ENCODE peak calls at places on chromosomes 16 and 17, in nine cellular contexts. One of them, this sample, is unnamed.
A peak's percentile ranks its signal among the peaks of the same experiment; 100 is the strongest.

GRCh38 chr16:88352261-88353200 is 30.2 kb upstream of the ZNF469 start:
- DNase-seq in sigmoid colon: peak; percentile 51
- DNase-seq in SK-N-MC: no peak
- DNase-seq in HCT116: no peak
- DNase-seq in H1: no peak
- DNase-seq in stomach: no peak
- DNase-seq in SK-N-SH: peak; percentile 27
- DNase-seq in prostate gland: no peak
- DNase-seq in Panc1: no peak
- DNase-seq in this sample: no peak

GRCh38 chr17:63173903-63174302 is 207.9 kb downstream of the TANC2 start:
- DNase-seq in sigmoid colon: no peak
- DNase-seq in SK-N-MC: no peak
- DNase-seq in HCT116: no peak
- DNase-seq in H1: no peak
- DNase-seq in stomach: no peak
- DNase-seq in SK-N-SH: no peak
- DNase-seq in prostate gland: no peak
- DNase-seq in Panc1: no peak
- DNase-seq in this sample: no peak

GRCh38 chr16:71830359-71830758 is 15.4 kb upstream of the ATXN1L start:
- DNase-seq in sigmoid colon: no peak
- DNase-seq in SK-N-MC: no peak
- DNase-seq in HCT116: no peak
- DNase-seq in H1: no peak
- DNase-seq in stomach: no peak
- DNase-seq in SK-N-SH: no peak
- DNase-seq in prostate gland: no peak
- DNase-seq in Panc1: no peak
- DNase-seq in this sample: no peak

GRCh38 chr17:77191266-77191665 is 50.5 kb downstream of the SEC14L1 start:
- DNase-seq in sigmoid colon: no peak
- DNase-seq in SK-N-MC: no peak
- DNase-seq in HCT116: no peak
- DNase-seq in H1: no peak
- DNase-seq in stomach: no peak
- DNase-seq in SK-N-SH: no peak
- DNase-seq in prostate gland: no peak
- DNase-seq in Panc1: no peak
- DNase-seq in this sample: no peak

GRCh38 chr17:77319211-77320031 is 178.7 kb downstream of the SEC14L1 start:
- DNase-seq in sigmoid colon: peak; percentile 96
- DNase-seq in SK-N-MC: no peak
- DNase-seq in HCT116: peak; percentile 85
- DNase-seq in H1: no peak
- DNase-seq in stomach: peak; percentile 88
- DNase-seq in SK-N-SH: peak; percentile 43
- DNase-seq in prostate gland: peak; percentile 95
- DNase-seq in Panc1: no peak
- DNase-seq in this sample: no peak

GRCh38 chr16:2698996-2699750 is 16.9 kb downstream of the KCTD5 start:
- DNase-seq in sigmoid colon: no peak
- DNase-seq in SK-N-MC: no peak
- DNase-seq in HCT116: no peak
- DNase-seq in H1: no peak
- DNase-seq in stomach: no peak
- DNase-seq in SK-N-SH: no peak
- DNase-seq in prostate gland: no peak
- DNase-seq in Panc1: no peak
- DNase-seq in this sample: no peak

GRCh38 chr17:17032131-17032692 is 10.0 kb upstream of the MPRIP start:
- DNase-seq in sigmoid colon: peak; percentile 66
- DNase-seq in SK-N-MC: no peak
- DNase-seq in HCT116: no peak
- DNase-seq in H1: no peak
- DNase-seq in stomach: peak; percentile 84
- DNase-seq in SK-N-SH: peak; percentile 85
- DNase-seq in prostate gland: no peak
- DNase-seq in Panc1: no peak
- DNase-seq in this sample: no peak

GRCh38 chr16:70746040-70746707 is 54.8 kb downstream of the VAC14 start:
- DNase-seq in sigmoid colon: peak; percentile 94
- DNase-seq in SK-N-MC: no peak
- DNase-seq in HCT116: peak; percentile 51
- DNase-seq in H1: no peak
- DNase-seq in stomach: peak; percentile 69
- DNase-seq in SK-N-SH: peak; percentile 41
- DNase-seq in prostate gland: peak; percentile 76
- DNase-seq in Panc1: peak; percentile 25
- DNase-seq in this sample: no peak

GRCh38 chr17:19354748-19355147 is 7.8 kb downstream of the B9D1 start:
- DNase-seq in sigmoid colon: no peak
- DNase-seq in SK-N-MC: no peak
- DNase-seq in HCT116: no peak
- DNase-seq in H1: no peak
- DNase-seq in stomach: no peak
- DNase-seq in SK-N-SH: no peak
- DNase-seq in prostate gland: no peak
- DNase-seq in Panc1: no peak
- DNase-seq in this sample: no peak

GRCh38 chr17:37802712-37803416 is 58.0 kb upstream of the HNF1B start:
- DNase-seq in sigmoid colon: no peak
- DNase-seq in SK-N-MC: no peak
- DNase-seq in HCT116: no peak
- DNase-seq in H1: no peak
- DNase-seq in stomach: peak; percentile 38
- DNase-seq in SK-N-SH: no peak
- DNase-seq in prostate gland: peak; percentile 11
- DNase-seq in Panc1: no peak
- DNase-seq in this sample: no peak

GRCh38 chr17:21302711-21303425 is 18.4 kb downstream of the MAP2K3 start:
- DNase-seq in sigmoid colon: peak; percentile 68
- DNase-seq in SK-N-MC: no peak
- DNase-seq in HCT116: no peak
- DNase-seq in H1: no peak
- DNase-seq in stomach: no peak
- DNase-seq in SK-N-SH: peak; percentile 52
- DNase-seq in prostate gland: no peak
- DNase-seq in Panc1: no peak
- DNase-seq in this sample: no peak
- TF ChIP-seq POLR2AphosphoS5 in sigmoid colon: no peak
- TF ChIP-seq POLR2AphosphoS5 in SK-N-MC: no peak
- TF ChIP-seq POLR2AphosphoS5 in HCT116: no peak
- TF ChIP-seq POLR2AphosphoS5 in H1: no peak
- TF ChIP-seq POLR2AphosphoS5 in stomach: no peak
- TF ChIP-seq POLR2AphosphoS5 in SK-N-SH: no peak
- TF ChIP-seq POLR2AphosphoS5 in prostate gland: no peak
- TF ChIP-seq POLR2AphosphoS5 in Panc1: no peak
- TF ChIP-seq POLR2AphosphoS5 in this sample: no peak

GRCh38 chr16:89656435-89657121 is 930 bp downstream of the CHMP1A start:
- DNase-seq in sigmoid colon: no peak
- DNase-seq in SK-N-MC: no peak
- DNase-seq in HCT116: no peak
- DNase-seq in H1: no peak
- DNase-seq in stomach: no peak
- DNase-seq in SK-N-SH: no peak
- DNase-seq in prostate gland: no peak
- DNase-seq in Panc1: no peak
- DNase-seq in this sample: no peak

GRCh38 chr16:89660146-89660545 is 2.5 kb downstream of the SPATA33 start:
- DNase-seq in sigmoid colon: no peak
- DNase-seq in SK-N-MC: no peak
- DNase-seq in HCT116: no peak
- DNase-seq in H1: no peak
- DNase-seq in stomach: no peak
- DNase-seq in SK-N-SH: no peak
- DNase-seq in prostate gland: no peak
- DNase-seq in Panc1: no peak
- DNase-seq in this sample: no peak

GRCh38 chr16:89661215-89661614 is 3.6 kb downstream of the SPATA33 start:
- DNase-seq in sigmoid colon: no peak
- DNase-seq in SK-N-MC: no peak
- DNase-seq in HCT116: no peak
- DNase-seq in H1: no peak
- DNase-seq in stomach: no peak
- DNase-seq in SK-N-SH: no peak
- DNase-seq in prostate gland: no peak
- DNase-seq in Panc1: no peak
- DNase-seq in this sample: no peak

GRCh38 chr16:89657442-89658220 is at the start of the genes CHMP1A and SPATA33:
- DNase-seq in sigmoid colon: peak; percentile 94
- DNase-seq in SK-N-MC: no peak
- DNase-seq in HCT116: peak; percentile 80
- DNase-seq in H1: peak; percentile 97
- DNase-seq in stomach: peak; percentile 92
- DNase-seq in SK-N-SH: peak; percentile 99
- DNase-seq in prostate gland: peak; percentile 81
- DNase-seq in Panc1: peak; percentile 28
- DNase-seq in this sample: no peak

DNA sequence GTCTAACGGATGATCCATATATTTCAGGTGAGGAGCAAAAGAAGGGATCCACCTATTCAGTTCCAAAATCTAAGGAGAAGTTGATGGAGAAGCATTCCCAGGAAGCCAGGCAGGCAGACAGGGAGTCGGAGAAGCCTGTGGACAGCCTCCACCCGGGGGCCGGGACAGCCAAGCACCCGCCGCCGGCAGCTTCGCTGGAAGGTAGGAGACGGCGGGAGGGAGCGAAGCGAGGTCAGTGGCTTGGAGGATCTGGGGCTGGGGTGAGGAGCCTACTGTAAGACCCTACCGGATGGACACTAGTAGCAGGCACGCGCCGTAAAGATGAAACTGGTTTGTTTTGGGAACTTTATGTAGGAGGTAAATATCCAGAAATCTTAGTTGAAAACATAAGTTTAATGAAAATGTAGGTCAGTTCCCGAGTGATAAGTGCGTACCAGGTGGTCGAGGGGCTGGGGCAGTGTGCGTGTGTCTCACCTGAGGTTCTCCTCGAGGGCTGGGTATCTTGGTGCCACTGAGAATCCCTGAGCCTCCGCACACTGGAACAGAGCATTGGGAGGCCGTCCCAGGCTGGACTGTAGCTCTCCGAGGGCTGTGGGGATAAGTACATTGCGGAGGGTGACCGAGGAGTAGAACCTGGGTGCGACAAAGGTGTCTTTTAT is 714 bp downstream of the SPATA33 start:
- DNase-seq in sigmoid colon: no peak
- DNase-seq in SK-N-MC: no peak
- DNase-seq in HCT116: no peak
- DNase-seq in H1: no peak
- DNase-seq in stomach: peak; percentile 28
- DNase-seq in SK-N-SH: peak; percentile 71
- DNase-seq in prostate gland: no peak
- DNase-seq in Panc1: no peak
- DNase-seq in this sample: no peak
- H3K27ac ChIP-seq in sigmoid colon: peak overlapping the region; percentile 85
- H3K27ac ChIP-seq in SK-N-MC: no peak overlapping the region
- H3K27ac ChIP-seq in HCT116: peak overlapping the region; percentile 89
- H3K27ac ChIP-seq in H1: no peak overlapping the region
- H3K27ac ChIP-seq in stomach: peak overlapping the region; percentile 90
- H3K27ac ChIP-seq in SK-N-SH: peak overlapping the region; percentile 75
- H3K27ac ChIP-seq in prostate gland: peak overlapping the region; percentile 73
- H3K27ac ChIP-seq in Panc1: peak overlapping the region; percentile 93
- H3K27ac ChIP-seq in this sample: peak overlapping the region; percentile 71

GRCh38 chr16:75265911-75266701 is 14.7 kb upstream of the BCAR1 start:
- DNase-seq in sigmoid colon: peak; percentile 90
- DNase-seq in SK-N-MC: no peak
- DNase-seq in HCT116: no peak
- DNase-seq in H1: peak; percentile 93
- DNase-seq in stomach: peak; percentile 89
- DNase-seq in SK-N-SH: peak; percentile 99
- DNase-seq in prostate gland: peak; percentile 37
- DNase-seq in Panc1: no peak
- DNase-seq in this sample: no peak
- TF ChIP-seq POLR2AphosphoS5 in sigmoid colon: no peak
- TF ChIP-seq POLR2AphosphoS5 in SK-N-MC: no peak
- TF ChIP-seq POLR2AphosphoS5 in HCT116: peak; percentile 75
- TF ChIP-seq POLR2AphosphoS5 in H1: no peak
- TF ChIP-seq POLR2AphosphoS5 in stomach: no peak
- TF ChIP-seq POLR2AphosphoS5 in SK-N-SH: peak; percentile 64
- TF ChIP-seq POLR2AphosphoS5 in prostate gland: peak; percentile 28
- TF ChIP-seq POLR2AphosphoS5 in Panc1: no peak
- TF ChIP-seq POLR2AphosphoS5 in this sample: peak; percentile 26

GRCh38 chr17:12622726-12623125 is 43.0 kb upstream of the MYOCD start:
- DNase-seq in sigmoid colon: no peak
- DNase-seq in SK-N-MC: no peak
- DNase-seq in HCT116: no peak
- DNase-seq in H1: no peak
- DNase-seq in stomach: no peak
- DNase-seq in SK-N-SH: no peak
- DNase-seq in prostate gland: no peak
- DNase-seq in Panc1: no peak
- DNase-seq in this sample: no peak

GRCh38 chr17:12619444-12620199 is 46.1 kb upstream of the MYOCD start:
- DNase-seq in sigmoid colon: no peak
- DNase-seq in SK-N-MC: no peak
- DNase-seq in HCT116: no peak
- DNase-seq in H1: no peak
- DNase-seq in stomach: no peak
- DNase-seq in SK-N-SH: no peak
- DNase-seq in prostate gland: no peak
- DNase-seq in Panc1: no peak
- DNase-seq in this sample: no peak

GRCh38 chr17:12623220-12623848 is 42.4 kb upstream of the MYOCD start:
- DNase-seq in sigmoid colon: no peak
- DNase-seq in SK-N-MC: no peak
- DNase-seq in HCT116: no peak
- DNase-seq in H1: no peak
- DNase-seq in stomach: no peak
- DNase-seq in SK-N-SH: no peak
- DNase-seq in prostate gland: no peak
- DNase-seq in Panc1: no peak
- DNase-seq in this sample: no peak

GRCh38 chr17:12618557-12618956 is 47.1 kb upstream of the MYOCD start:
- DNase-seq in sigmoid colon: no peak
- DNase-seq in SK-N-MC: no peak
- DNase-seq in HCT116: no peak
- DNase-seq in H1: no peak
- DNase-seq in stomach: no peak
- DNase-seq in SK-N-SH: no peak
- DNase-seq in prostate gland: no peak
- DNase-seq in Panc1: no peak
- DNase-seq in this sample: no peak

GRCh38 chr17:12620200-12620720 is 45.4 kb upstream of the MYOCD start:
- DNase-seq in sigmoid colon: no peak
- DNase-seq in SK-N-MC: no peak
- DNase-seq in HCT116: no peak
- DNase-seq in H1: no peak
- DNase-seq in stomach: no peak
- DNase-seq in SK-N-SH: no peak
- DNase-seq in prostate gland: no peak
- DNase-seq in Panc1: no peak
- DNase-seq in this sample: no peak
- H3K27ac ChIP-seq in sigmoid colon: no peak overlapping the region
- H3K27ac ChIP-seq in SK-N-MC: no peak overlapping the region
- H3K27ac ChIP-seq in HCT116: no peak overlapping the region
- H3K27ac ChIP-seq in H1: no peak overlapping the region
- H3K27ac ChIP-seq in stomach: no peak overlapping the region
- H3K27ac ChIP-seq in SK-N-SH: no peak overlapping the region
- H3K27ac ChIP-seq in prostate gland: no peak overlapping the region
- H3K27ac ChIP-seq in Panc1: no peak overlapping the region
- H3K27ac ChIP-seq in this sample: no peak overlapping the region

This sample was measured in vagina.